ENCODE peak calls at places on chromosomes 6 and 20, in seven cellular contexts. One of them, this sample, is unnamed. For H3K4me1, the result is how much of the 10 kb centered on the place peaks cover.

GRCh38 chr20:137668-138131 is 4.7 kb upstream of the DEFB126 start:
- DNase-seq in fibroblast of lung: no peak
- DNase-seq in neural progenitor cell: no peak
- DNase-seq in suprapubic skin: no peak
- DNase-seq in CD8-positive, alpha-beta T cell: no peak
- DNase-seq in lower lobe of right lung: no peak
- DNase-seq in adrenal gland: no peak
- DNase-seq in this sample: no peak

GRCh38 chr20:38633577-38634093 is 32.0 kb downstream of the ARHGAP40 start:
- DNase-seq in fibroblast of lung: peak
- DNase-seq in lower lobe of right lung: peak
- DNase-seq in suprapubic skin: no peak
- DNase-seq in neural progenitor cell: peak
- DNase-seq in CD8-positive, alpha-beta T cell: peak
- DNase-seq in adrenal gland: peak
- DNase-seq in this sample: no peak

GRCh38 chr6:142926494-142927273 is 18.3 kb downstream of the HIVEP2 start:
- DNase-seq in suprapubic skin: peak
- DNase-seq in lower lobe of right lung: peak
- DNase-seq in neural progenitor cell: peak
- DNase-seq in CD8-positive, alpha-beta T cell: peak
- DNase-seq in adrenal gland: peak
- DNase-seq in fibroblast of lung: peak
- DNase-seq in this sample: peak

GRCh38 chr6:169205176-169206160 is 48.2 kb downstream of the THBS2 start:
- DNase-seq in lower lobe of right lung: no peak
- DNase-seq in adrenal gland: no peak
- DNase-seq in fibroblast of lung: peak
- DNase-seq in CD8-positive, alpha-beta T cell: no peak
- DNase-seq in suprapubic skin: no peak
- DNase-seq in neural progenitor cell: no peak
- DNase-seq in this sample: no peak

GRCh38 chr20:44936510-44936909 is 23.7 kb downstream of the TOMM34 start:
- DNase-seq in CD8-positive, alpha-beta T cell: no peak
- DNase-seq in lower lobe of right lung: no peak
- DNase-seq in fibroblast of lung: no peak
- DNase-seq in adrenal gland: no peak
- DNase-seq in neural progenitor cell: no peak
- DNase-seq in suprapubic skin: no peak
- DNase-seq in this sample: no peak

GRCh38 chr6:100078509-100078908 is 84.5 kb upstream of the MCHR2 start:
- DNase-seq in adrenal gland: no peak
- DNase-seq in fibroblast of lung: peak
- DNase-seq in lower lobe of right lung: no peak
- DNase-seq in suprapubic skin: no peak
- DNase-seq in CD8-positive, alpha-beta T cell: no peak
- DNase-seq in neural progenitor cell: peak
- DNase-seq in this sample: no peak

GRCh38 chr20:45061244-45061643 is 39.7 kb downstream of the KCNS1 start:
- DNase-seq in lower lobe of right lung: no peak
- DNase-seq in neural progenitor cell: no peak
- DNase-seq in CD8-positive, alpha-beta T cell: no peak
- DNase-seq in fibroblast of lung: peak
- DNase-seq in suprapubic skin: no peak
- DNase-seq in adrenal gland: no peak
- DNase-seq in this sample: no peak

GRCh38 chr20:53269380-53269779 is 297.2 kb downstream of the TSHZ2 start:
- DNase-seq in suprapubic skin: no peak
- DNase-seq in fibroblast of lung: no peak
- DNase-seq in adrenal gland: no peak
- DNase-seq in lower lobe of right lung: no peak
- DNase-seq in neural progenitor cell: no peak
- DNase-seq in CD8-positive, alpha-beta T cell: no peak
- DNase-seq in this sample: no peak

GRCh38 chr6:107653861-107654394 is 164.0 kb downstream of the SOBP start:
- DNase-seq in lower lobe of right lung: no peak
- DNase-seq in adrenal gland: no peak
- DNase-seq in CD8-positive, alpha-beta T cell: no peak
- DNase-seq in neural progenitor cell: no peak
- DNase-seq in fibroblast of lung: no peak
- DNase-seq in suprapubic skin: no peak
- DNase-seq in this sample: no peak

GRCh38 chr20:53914091-53914860 is 156.1 kb downstream of the BCAS1 start:
- DNase-seq in CD8-positive, alpha-beta T cell: no peak
- DNase-seq in lower lobe of right lung: no peak
- DNase-seq in neural progenitor cell: no peak
- DNase-seq in adrenal gland: no peak
- DNase-seq in suprapubic skin: peak
- DNase-seq in fibroblast of lung: no peak
- DNase-seq in this sample: no peak

GRCh38 chr20:41869261-41869660 is 251.1 kb upstream of the CHD6 start:
- DNase-seq in suprapubic skin: no peak
- DNase-seq in neural progenitor cell: no peak
- DNase-seq in lower lobe of right lung: no peak
- DNase-seq in adrenal gland: no peak
- DNase-seq in fibroblast of lung: no peak
- DNase-seq in CD8-positive, alpha-beta T cell: no peak
- DNase-seq in this sample: no peak

GRCh38 chr20:50279988-50280850 is 89.6 kb downstream of the CEBPB start:
- DNase-seq in suprapubic skin: peak
- DNase-seq in lower lobe of right lung: no peak
- DNase-seq in fibroblast of lung: no peak
- DNase-seq in adrenal gland: no peak
- DNase-seq in neural progenitor cell: no peak
- DNase-seq in CD8-positive, alpha-beta T cell: no peak
- DNase-seq in this sample: no peak

GRCh38 chr6:30071081-30071818 is 4.3 kb downstream of the PPP1R11 start:
- DNase-seq in CD8-positive, alpha-beta T cell: no peak
- DNase-seq in lower lobe of right lung: peak
- DNase-seq in neural progenitor cell: peak
- DNase-seq in adrenal gland: peak
- DNase-seq in fibroblast of lung: peak
- DNase-seq in suprapubic skin: no peak
- DNase-seq in this sample: no peak

GRCh38 chr6:116041934-116042333 is 18.8 kb downstream of the FRK start:
- DNase-seq in neural progenitor cell: no peak
- DNase-seq in adrenal gland: no peak
- DNase-seq in lower lobe of right lung: no peak
- DNase-seq in CD8-positive, alpha-beta T cell: no peak
- DNase-seq in suprapubic skin: no peak
- DNase-seq in fibroblast of lung: no peak
- DNase-seq in this sample: no peak

GRCh38 chr6:121008553-121008952 is 325.7 kb downstream of the TBC1D32 start:
- DNase-seq in lower lobe of right lung: no peak
- DNase-seq in suprapubic skin: no peak
- DNase-seq in fibroblast of lung: no peak
- DNase-seq in CD8-positive, alpha-beta T cell: no peak
- DNase-seq in adrenal gland: no peak
- DNase-seq in neural progenitor cell: no peak
- DNase-seq in this sample: no peak

DNA sequence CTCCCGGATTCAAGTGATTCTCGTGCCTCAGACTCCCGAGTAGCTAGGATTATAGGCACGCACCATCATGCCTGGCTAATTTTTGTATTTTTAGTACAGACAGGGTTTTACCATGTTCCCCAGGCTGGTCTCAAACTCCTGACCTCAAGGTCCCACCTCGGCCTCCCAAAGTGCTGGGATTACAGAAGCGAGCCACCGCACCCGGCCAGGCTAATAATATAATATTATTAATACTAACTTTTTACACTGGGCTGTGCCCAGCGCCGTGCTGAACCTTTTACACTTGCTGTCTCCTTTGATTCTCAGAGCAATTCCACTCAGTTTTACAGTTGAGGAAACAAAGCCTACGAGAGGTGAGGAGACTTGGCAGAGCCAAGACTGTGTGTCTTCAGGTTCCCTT is 2.3 kb upstream of the TGM3 start:
- DNase-seq in neural progenitor cell: no peak
- DNase-seq in adrenal gland: no peak
- DNase-seq in suprapubic skin: no peak
- DNase-seq in lower lobe of right lung: no peak
- DNase-seq in CD8-positive, alpha-beta T cell: no peak
- DNase-seq in fibroblast of lung: no peak
- DNase-seq in this sample: no peak
- H3K4me1 ChIP-seq in neural progenitor cell: under half
- H3K4me1 ChIP-seq in adrenal gland: under half
- H3K4me1 ChIP-seq in suprapubic skin: under half
- H3K4me1 ChIP-seq in lower lobe of right lung: under half
- H3K4me1 ChIP-seq in CD8-positive, alpha-beta T cell: under half
- H3K4me1 ChIP-seq in fibroblast of lung: under half
- H3K4me1 ChIP-seq in this sample: under half

DNA sequence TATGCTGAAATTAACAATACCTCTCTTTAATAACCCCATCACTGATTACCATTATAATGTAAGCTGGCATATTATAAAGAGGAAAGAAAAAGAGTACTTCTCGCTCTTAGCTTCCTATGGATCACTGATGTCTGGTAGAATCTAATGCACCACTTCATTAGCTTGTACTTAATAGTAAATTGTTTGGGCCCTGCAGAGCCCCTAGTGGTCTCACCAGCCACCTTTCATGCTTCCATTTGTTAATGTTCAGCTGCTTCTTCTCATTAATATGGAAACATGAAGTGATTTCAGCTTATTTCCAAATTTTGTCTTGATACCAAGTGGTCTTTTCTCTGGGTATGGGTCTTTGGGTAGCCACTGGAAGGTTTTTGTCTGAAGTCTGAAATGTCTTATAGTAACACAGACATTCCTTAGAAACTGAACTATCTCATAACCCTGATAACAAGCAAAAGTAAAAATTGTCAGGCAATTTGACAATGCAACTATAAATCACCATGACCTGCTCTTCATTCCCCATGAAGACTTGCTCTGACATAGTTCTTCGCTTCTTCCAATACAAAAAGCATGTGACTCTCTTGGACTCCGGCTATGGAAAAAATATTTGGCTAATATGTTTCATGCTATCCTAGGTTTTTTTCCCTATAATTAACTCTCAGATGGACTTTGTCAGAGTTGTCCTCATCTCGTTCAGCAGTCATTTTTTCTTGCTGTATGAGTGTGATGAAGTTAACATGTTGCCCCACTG is 395.8 kb upstream of the MARCKS start:
- DNase-seq in CD8-positive, alpha-beta T cell: no peak
- DNase-seq in lower lobe of right lung: no peak
- DNase-seq in fibroblast of lung: no peak
- DNase-seq in suprapubic skin: no peak
- DNase-seq in neural progenitor cell: peak
- DNase-seq in adrenal gland: no peak
- DNase-seq in this sample: no peak
- TF ChIP-seq CTCF in CD8-positive, alpha-beta T cell: no peak
- TF ChIP-seq CTCF in lower lobe of right lung: no peak
- TF ChIP-seq CTCF in fibroblast of lung: peak
- TF ChIP-seq CTCF in suprapubic skin: no peak
- TF ChIP-seq CTCF in neural progenitor cell: peak
- TF ChIP-seq CTCF in adrenal gland: no peak
- TF ChIP-seq CTCF in this sample: no peak

DNA sequence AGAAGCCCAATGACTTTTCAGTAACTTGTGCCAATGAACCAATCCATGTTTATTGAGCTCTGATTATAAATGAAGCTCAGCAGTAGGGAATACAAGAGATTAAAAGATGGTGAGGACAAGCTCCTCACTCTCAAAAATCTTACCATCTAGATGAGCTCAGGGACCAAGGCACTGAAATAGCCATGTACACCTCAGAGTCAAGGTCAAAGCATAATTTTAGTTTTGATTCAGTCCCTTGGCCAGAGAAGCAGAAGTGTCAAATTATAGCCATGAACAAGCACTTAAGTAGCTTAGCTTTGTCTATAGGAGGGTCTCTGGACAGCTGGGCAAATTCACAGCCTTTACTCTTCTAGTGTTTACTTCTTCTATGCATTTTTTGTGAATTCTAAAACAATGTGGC is 131.0 kb upstream of the DTNBP1 start:
- DNase-seq in lower lobe of right lung: no peak
- DNase-seq in neural progenitor cell: no peak
- DNase-seq in adrenal gland: no peak
- DNase-seq in fibroblast of lung: no peak
- DNase-seq in suprapubic skin: no peak
- DNase-seq in CD8-positive, alpha-beta T cell: no peak
- DNase-seq in this sample: no peak
- H3K4me1 ChIP-seq in lower lobe of right lung: under half
- H3K4me1 ChIP-seq in neural progenitor cell: under half
- H3K4me1 ChIP-seq in adrenal gland: under half
- H3K4me1 ChIP-seq in fibroblast of lung: under half
- H3K4me1 ChIP-seq in suprapubic skin: under half
- H3K4me1 ChIP-seq in CD8-positive, alpha-beta T cell: under half
- H3K4me1 ChIP-seq in this sample: under half

GRCh38 chr6:47009583-47009982 is 32.5 kb downstream of the ADGRF1 start:
- DNase-seq in fibroblast of lung: no peak
- DNase-seq in suprapubic skin: no peak
- DNase-seq in neural progenitor cell: no peak
- DNase-seq in CD8-positive, alpha-beta T cell: no peak
- DNase-seq in lower lobe of right lung: no peak
- DNase-seq in adrenal gland: no peak
- DNase-seq in this sample: no peak
- TF ChIP-seq CTCF in fibroblast of lung: no peak
- TF ChIP-seq CTCF in suprapubic skin: no peak
- TF ChIP-seq CTCF in neural progenitor cell: no peak
- TF ChIP-seq CTCF in CD8-positive, alpha-beta T cell: no peak
- TF ChIP-seq CTCF in lower lobe of right lung: no peak
- TF ChIP-seq CTCF in adrenal gland: no peak
- TF ChIP-seq CTCF in this sample: no peak

GRCh38 chr6:158799051-158799792 is 19.9 kb downstream of the EZR start:
- DNase-seq in lower lobe of right lung: no peak
- DNase-seq in neural progenitor cell: no peak
- DNase-seq in suprapubic skin: no peak
- DNase-seq in fibroblast of lung: peak
- DNase-seq in CD8-positive, alpha-beta T cell: no peak
- DNase-seq in adrenal gland: peak
- DNase-seq in this sample: no peak
- H3K4me1 ChIP-seq in lower lobe of right lung: half or more
- H3K4me1 ChIP-seq in neural progenitor cell: under half
- H3K4me1 ChIP-seq in suprapubic skin: half or more
- H3K4me1 ChIP-seq in fibroblast of lung: under half
- H3K4me1 ChIP-seq in CD8-positive, alpha-beta T cell: half or more
- H3K4me1 ChIP-seq in adrenal gland: half or more
- H3K4me1 ChIP-seq in this sample: under half